ENCODE peak calls at places on chromosome 13, in four cellular contexts. Z, E, M and X are unnamed samples. For H3K4me1, the result is how much of the 10 kb centered on the place peaks cover.

GRCh38 chr13:31890946-31891345 is 140.6 kb upstream of the FRY start:
- DNase-seq in Z (no peak), M (no peak), E (no peak), X (peak)

GRCh38 chr13:109627649-109628048 is 158.7 kb downstream of the IRS2 start:
- DNase-seq in M (no peak), E (no peak), Z (no peak), X (no peak)

GRCh38 chr13:42747399-42747873 is 33.9 kb upstream of the FAM216B start:
- DNase-seq in M (no peak), E (no peak), Z (no peak), X (no peak)

GRCh38 chr13:24005711-24006281 is 108.5 kb upstream of the C1QTNF9B start:
- DNase-seq in E (no peak), M (no peak), Z (no peak), X (no peak)

GRCh38 chr13:28027607-28028364 is 39.3 kb upstream of the URAD start:
- DNase-seq in Z (no peak), E (no peak), M (no peak), X (no peak)

GRCh38 chr13:32038353-32038752 is 6.8 kb downstream of the FRY start:
- DNase-seq in E (no peak), M (no peak), Z (no peak), X (no peak)

GRCh38 chr13:84844473-84844872 is 954.7 kb downstream of the SLITRK6 start:
- DNase-seq in E (peak), M (no peak), Z (no peak), X (no peak)

GRCh38 chr13:95463516-95463915 is 89.0 kb upstream of the CLDN10 start:
- DNase-seq in M (no peak), Z (no peak), E (no peak), X (no peak)

GRCh38 chr13:49986471-49986870 is 10.4 kb upstream of the TRIM13 start:
- DNase-seq in Z (no peak), M (no peak), E (no peak), X (no peak)

GRCh38 chr13:112204881-112205327 is 138.0 kb downstream of the SOX1 start:
- DNase-seq in Z (no peak), E (peak), M (no peak), X (peak)

GRCh38 chr13:48808689-48809088 is 155.0 kb downstream of the CYSLTR2 start:
- DNase-seq in Z (no peak), E (no peak), M (no peak), X (no peak)

GRCh38 chr13:90717451-90717936 is 630.0 kb upstream of the MIR17HG start:
- DNase-seq in Z (no peak), E (peak), M (no peak), X (no peak)

GRCh38 chr13:48636550-48636949 is 17.2 kb upstream of the CYSLTR2 start:
- DNase-seq in E (no peak), M (no peak), Z (no peak), X (no peak)

GRCh38 chr13:109715902-109716301 is 70.5 kb downstream of the IRS2 start:
- DNase-seq in M (no peak), Z (no peak), E (no peak), X (no peak)

GRCh38 chr13:23969672-23970071 is 72.4 kb upstream of the C1QTNF9B start:
- DNase-seq in M (no peak), E (no peak), Z (no peak), X (no peak)

GRCh38 chr13:20125129-20125782 is 35.6 kb downstream of the GJA3 start:
- DNase-seq in M (no peak), E (no peak), Z (no peak), X (no peak)

GRCh38 chr13:28531195-28531955 is 36.4 kb upstream of the FLT1 start:
- DNase-seq in Z (peak), E (peak), M (peak), X (peak)

GRCh38 chr13:36163809-36164308 is 32.7 kb upstream of the DCLK1 start:
- DNase-seq in E (no peak), M (peak), Z (no peak), X (peak)

GRCh38 chr13:23372264-23372905 is 61.1 kb downstream of the SACS start:
- DNase-seq in Z (no peak), E (no peak), M (no peak), X (no peak)

GRCh38 chr13:102846261-102847015 is 606 bp downstream of the ERCC5 start:
- DNase-seq in M (peak), Z (peak), E (no peak), X (peak)

GRCh38 chr13:47481521-47481920 is 519.6 kb downstream of the SUCLA2 start:
- DNase-seq in M (no peak), E (no peak), Z (no peak), X (no peak)

GRCh38 chr13:33480561-33480960 is 195.0 kb upstream of the STARD13 start:
- DNase-seq in M (no peak), Z (no peak), E (no peak), X (no peak)

GRCh38 chr13:36920612-36921185 is 661 bp upstream of the SMAD9 start:
- DNase-seq in M (no peak), E (no peak), Z (no peak), X (no peak)

GRCh38 chr13:84255226-84255625 is 373.0 kb upstream of the SLITRK1 start:
- DNase-seq in M (no peak), Z (no peak), E (no peak), X (no peak)

GRCh38 chr13:93559718-93560117 is 333.1 kb downstream of the GPC6 start:
- DNase-seq in Z (no peak), M (no peak), E (no peak), X (no peak)

GRCh38 chr13:76570485-76570884 is 315.7 kb downstream of the KCTD12 start:
- DNase-seq in M (no peak), Z (no peak), E (no peak), X (no peak)

GRCh38 chr13:66391322-66391721 is 838.8 kb downstream of the PCDH9 start:
- DNase-seq in E (no peak), M (no peak), Z (no peak), X (no peak)

GRCh38 chr13:50914301-50914700 is 4.7 kb downstream of the RNASEH2B start:
- DNase-seq in E (no peak), M (no peak), Z (no peak), X (no peak)

GRCh38 chr13:23427342-23428182 is 5.9 kb downstream of the SACS start:
- DNase-seq in E (no peak), M (peak), Z (no peak), X (no peak)

GRCh38 chr13:32600891-32601290 is 14.6 kb downstream of the PDS5B start:
- DNase-seq in M (no peak), Z (no peak), E (no peak), X (no peak)

GRCh38 chr13:62337109-62337880 is 921.6 kb upstream of the PCDH20 start:
- DNase-seq in E (peak), Z (no peak), M (no peak), X (no peak)

GRCh38 chr13:94182185-94182761 is 297.2 kb downstream of the DCT start:
- DNase-seq in M (no peak), Z (no peak), E (no peak), X (no peak)

GRCh38 chr13:32537580-32538233 is 888 bp downstream of the N4BP2L2 start:
- DNase-seq in Z (peak), E (no peak), M (peak), X (peak)

GRCh38 chr13:34464011-34464410 is 478.1 kb upstream of the NBEA start:
- DNase-seq in E (no peak), Z (no peak), M (no peak), X (no peak)

GRCh38 chr13:111482806-111483620 is 162.6 kb downstream of the TEX29 start:
- DNase-seq in M (peak), Z (no peak), E (no peak), X (no peak)

GRCh38 chr13:70128098-70128497 is 19.8 kb upstream of the KLHL1 start:
- DNase-seq in E (no peak), Z (no peak), M (no peak), X (no peak)

GRCh38 chr13:58478858-58479257 is 847.3 kb downstream of the PCDH17 start:
- DNase-seq in M (no peak), E (no peak), Z (no peak), X (no peak)

GRCh38 chr13:37960427-37960826 is 90.9 kb upstream of the TRPC4 start:
- DNase-seq in M (no peak), E (no peak), Z (no peak), X (no peak)

GRCh38 chr13:92074658-92075057 is 676.2 kb downstream of the GPC5 start:
- DNase-seq in E (peak), M (no peak), Z (no peak), X (no peak)

GRCh38 chr13:93080587-93080986 is 146.0 kb upstream of the GPC6 start:
- DNase-seq in E (no peak), Z (no peak), M (no peak), X (no peak)

DNA sequence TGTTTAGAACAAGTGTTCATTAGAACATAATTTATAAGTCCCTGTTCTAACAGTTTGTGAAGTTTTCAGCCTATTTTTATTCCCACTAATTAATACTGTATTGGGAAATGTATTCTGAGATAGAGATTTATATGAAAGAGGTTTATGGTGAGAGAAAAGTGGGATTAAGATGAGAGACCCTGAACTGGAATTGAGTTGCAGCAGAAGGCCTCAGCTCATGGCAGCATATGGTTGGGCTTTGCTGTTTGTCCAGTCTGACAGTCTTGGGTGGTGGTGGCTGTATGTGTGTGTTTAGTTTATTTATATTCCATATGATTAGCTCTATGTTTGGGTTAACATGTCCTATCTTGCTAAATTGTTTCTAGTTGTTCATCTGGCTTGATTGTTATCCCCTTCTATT is 575.1 kb downstream of the SLITRK5 start:
- DNase-seq in E (no peak), Z (no peak), M (no peak), X (no peak)
- H3K4me3 ChIP-seq in E (no peak), Z (no peak), M (no peak), X (no peak)

GRCh38 chr13:97114696-97115095 is 107.4 kb upstream of the MBNL2 start:
- DNase-seq in Z (no peak), E (no peak), M (no peak), X (no peak)
- H3K4me1 ChIP-seq in Z (under half), E (under half), M (under half), X (under half)

GRCh38 chr13:29922896-29923295 is 72.5 kb upstream of the UBL3 start:
- DNase-seq in M (no peak), E (no peak), Z (no peak), X (no peak)
- H3K4me3 ChIP-seq in M (no peak), E (no peak), Z (no peak), X (no peak)

GRCh38 chr13:41054919-41055619 is 6.2 kb upstream of the WBP4 start:
- DNase-seq in M (no peak), Z (no peak), E (no peak), X (no peak)
- H3K4me1 ChIP-seq in M (half or more), Z (under half), E (under half), X (half or more)

DNA sequence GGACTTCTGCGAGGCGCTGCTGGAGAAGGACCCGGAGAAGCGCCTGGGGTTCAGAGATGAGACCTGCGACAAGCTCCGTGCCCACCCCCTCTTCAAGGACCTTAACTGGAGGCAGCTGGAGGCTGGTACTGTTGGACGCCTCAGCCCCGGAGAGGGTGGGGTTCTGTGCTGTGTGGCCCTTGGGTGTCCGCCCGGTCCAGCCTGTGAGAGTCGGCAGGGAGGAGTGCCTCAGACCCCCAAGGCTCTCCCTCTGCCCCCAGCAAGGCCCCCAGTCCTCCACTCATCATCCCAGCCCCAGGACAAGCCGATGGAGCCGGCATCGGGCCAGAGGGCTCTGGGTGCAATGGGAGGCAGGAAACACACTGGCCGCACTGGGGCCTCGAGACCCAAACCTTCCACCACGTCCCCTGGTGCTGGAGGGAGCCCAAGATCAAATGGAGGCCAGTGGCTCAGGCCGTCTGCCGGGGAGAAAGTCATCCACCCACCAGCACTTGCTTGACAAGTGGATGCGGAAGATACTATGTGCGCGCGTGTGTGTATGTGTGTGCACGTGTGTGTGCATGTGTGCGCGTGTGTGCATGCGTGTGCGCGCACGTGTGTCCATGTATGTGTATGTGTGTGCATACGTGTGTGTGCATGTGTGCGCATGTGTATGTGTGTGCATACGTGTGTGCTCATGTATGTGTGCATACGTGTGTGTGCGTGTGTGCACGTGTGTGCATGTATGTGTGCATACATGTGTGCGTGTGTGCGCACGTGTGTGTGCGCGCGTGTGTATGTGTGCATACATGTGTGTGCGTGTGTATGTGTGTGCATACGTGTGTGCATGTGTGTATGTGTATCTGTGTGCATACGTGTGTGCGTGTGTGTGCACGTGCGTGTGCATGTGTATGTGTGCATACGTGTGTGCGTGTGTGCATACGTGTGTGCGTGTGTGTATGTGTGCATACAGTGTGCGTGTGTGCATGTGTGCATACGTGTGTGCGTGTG is 25.8 kb upstream of the TMEM255B start:
- DNase-seq in Z (peak), M (no peak), E (no peak), X (no peak)
- H3K4me3 ChIP-seq in Z (no peak), M (no peak), E (peak), X (no peak)

GRCh38 chr13:72541674-72542073 is 185.8 kb downstream of the MZT1 start:
- DNase-seq in Z (no peak), E (no peak), M (no peak), X (no peak)

GRCh38 chr13:72544042-72544441 is 183.4 kb downstream of the MZT1 start:
- DNase-seq in Z (no peak), M (no peak), E (no peak), X (no peak)

GRCh38 chr13:72539925-72540324 is 187.5 kb downstream of the MZT1 start:
- DNase-seq in E (no peak), M (no peak), Z (no peak), X (no peak)

GRCh38 chr13:72540818-72541217 is 186.6 kb downstream of the MZT1 start:
- DNase-seq in E (no peak), Z (no peak), M (no peak), X (no peak)

GRCh38 chr13:72542241-72542640 is 185.2 kb downstream of the MZT1 start:
- DNase-seq in E (no peak), M (no peak), Z (no peak), X (no peak)
- H3K4me1 ChIP-seq in E (under half), M (under half), Z (under half), X (under half)

GRCh38 chr13:78680611-78681010 is 21.7 kb upstream of the OBI1 start:
- DNase-seq in Z (no peak), M (no peak), E (no peak), X (no peak)

GRCh38 chr13:78674638-78675037 is 15.7 kb upstream of the OBI1 start:
- DNase-seq in Z (no peak), M (no peak), E (no peak), X (no peak)

GRCh38 chr13:78679329-78679728 is 20.4 kb upstream of the OBI1 start:
- DNase-seq in E (no peak), M (no peak), Z (no peak), X (peak)

GRCh38 chr13:78675112-78675511 is 16.2 kb upstream of the OBI1 start:
- DNase-seq in M (no peak), E (no peak), Z (no peak), X (no peak)

DNA sequence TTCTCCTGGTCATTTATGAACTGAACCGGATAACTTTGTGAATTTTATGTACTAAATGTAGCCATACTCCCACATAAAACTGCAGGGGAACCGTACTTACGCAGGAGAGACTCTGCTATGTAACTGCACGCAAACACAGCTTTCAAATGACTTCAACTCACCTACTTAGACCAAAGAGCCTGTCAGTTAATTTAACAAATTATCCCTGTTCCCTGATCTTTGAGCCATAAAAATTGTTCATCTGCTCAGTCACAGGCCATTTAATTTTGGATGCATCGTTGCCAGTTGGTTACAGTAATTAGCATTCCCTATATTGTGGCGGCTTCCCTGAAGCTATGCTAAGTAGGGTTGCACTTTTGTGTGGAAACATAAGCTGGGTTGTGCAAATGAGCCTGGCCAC is 21.1 kb upstream of the OBI1 start:
- DNase-seq in E (no peak), M (no peak), Z (no peak), X (no peak)
- H3K4me3 ChIP-seq in E (no peak), M (no peak), Z (no peak), X (no peak)

GRCh38 chr13:26280822-26281221 is 26.9 kb downstream of the CDK8 start:
- DNase-seq in M (no peak), E (no peak), Z (no peak), X (no peak)

DNA sequence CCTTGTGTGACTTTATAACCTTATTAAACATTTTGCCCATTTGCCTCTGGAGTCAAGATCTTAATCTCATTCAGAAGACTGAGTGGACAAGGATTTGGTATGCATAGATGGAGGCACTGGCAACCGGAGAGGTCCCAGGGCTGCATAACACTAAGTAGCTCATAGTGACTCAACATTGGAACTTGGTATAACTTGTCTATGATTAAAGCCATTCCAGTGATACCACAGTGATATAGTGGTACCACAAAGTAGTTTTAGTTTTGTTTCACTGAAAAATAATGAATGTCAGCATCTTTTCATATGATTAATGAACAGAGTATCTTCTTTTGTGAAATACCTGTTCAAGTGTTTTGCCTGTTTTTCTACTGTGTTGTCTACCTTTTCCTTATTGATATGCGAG is 26.4 kb downstream of the CDK8 start:
- DNase-seq in M (no peak), E (no peak), Z (no peak), X (no peak)
- H3K4me1 ChIP-seq in M (under half), E (under half), Z (under half), X (under half)

GRCh38 chr13:41313659-41314197 is 2.7 kb downstream of the NAA16 start:
- DNase-seq in Z (no peak), M (no peak), E (no peak), X (no peak)
- H3K4me3 ChIP-seq in Z (no peak), M (no peak), E (no peak), X (no peak)

GRCh38 chr13:99044764-99045163 is 66.9 kb upstream of the DOCK9 start:
- DNase-seq in E (no peak), Z (no peak), M (no peak), X (no peak)

GRCh38 chr13:99043700-99044300 is 65.9 kb upstream of the DOCK9 start:
- DNase-seq in Z (no peak), E (no peak), M (no peak), X (no peak)

GRCh38 chr13:99042851-99043250 is 65.0 kb upstream of the DOCK9 start:
- DNase-seq in M (no peak), E (no peak), Z (no peak), X (no peak)

GRCh38 chr13:99045396-99045795 is 67.5 kb upstream of the DOCK9 start:
- DNase-seq in E (no peak), Z (no peak), M (no peak), X (no peak)

DNA sequence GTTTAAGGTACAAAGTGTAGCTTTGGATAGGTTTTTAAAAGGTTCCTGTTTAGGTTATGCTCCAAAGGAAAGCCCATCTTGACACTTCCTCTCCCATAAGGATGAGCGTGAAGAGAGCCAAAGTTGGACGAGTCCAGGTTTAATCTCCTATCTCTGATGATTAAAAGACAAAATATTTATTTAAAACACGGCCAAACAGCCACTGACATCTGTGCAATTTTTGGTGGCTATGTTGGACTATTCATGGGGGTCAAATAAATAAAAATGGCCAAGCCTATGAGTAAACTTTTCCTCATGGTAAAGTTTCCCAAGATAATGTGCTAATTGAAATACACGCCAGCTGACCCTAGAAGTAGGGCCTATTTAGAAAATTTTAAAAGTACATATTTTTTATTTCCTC is 69.0 kb upstream of the DOCK9 start:
- DNase-seq in E (no peak), M (no peak), Z (no peak), X (no peak)
- H3K4me1 ChIP-seq in E (under half), M (under half), Z (under half), X (under half)